ENCODE peak calls at places on chromosomes 1 and 21, in seven cellular contexts. P is A549, E is progenitor cell of endocrine pancreas, X is sigmoid colon, L is K562, O is MCF 10A, T is cardiac fibroblast. U is an unnamed sample.

GRCh38 chr1:119885903-119886783 is 10.2 kb downstream of the ADAM30 start:
- DNase-seq in X (no peak), L (peak), P (peak), O (peak), E (peak), T (peak), U (peak)

GRCh38 chr1:203200059-203200553 is 13.6 kb upstream of the CHI3L1 start:
- DNase-seq in X (peak), T (peak), L (no peak), O (peak), P (no peak), E (no peak), U (no peak)

GRCh38 chr1:172637522-172637921 is 21.4 kb upstream of the FASLG start:
- DNase-seq in X (no peak), P (no peak), T (peak), O (peak), E (no peak), L (peak), U (no peak)

GRCh38 chr1:225928186-225929175 is 4.4 kb upstream of the PYCR2 start:
- DNase-seq in X (no peak), T (no peak), E (no peak), O (no peak), L (peak), P (no peak), U (no peak)

GRCh38 chr1:17599301-17600300 is 60.1 kb downstream of the ARHGEF10L start:
- DNase-seq in X (no peak), P (no peak), O (no peak), E (no peak), L (no peak), T (no peak), U (no peak)

GRCh38 chr1:22739648-22740385 is 29.2 kb downstream of the EPHB2 start:
- DNase-seq in T (peak), X (no peak), L (peak), E (no peak), P (peak), O (no peak), U (no peak)

GRCh38 chr21:41749286-41749685 is 17.6 kb downstream of the RIPK4 start:
- DNase-seq in E (no peak), O (no peak), L (no peak), T (no peak), X (no peak), P (no peak), U (no peak)

GRCh38 chr1:160080381-160081100 is 797 bp upstream of the KCNJ9 start:
- DNase-seq in O (no peak), X (no peak), T (no peak), L (no peak), E (no peak), P (no peak), U (no peak)

GRCh38 chr1:114009393-114009792 is 30.1 kb downstream of the OLFML3 start:
- DNase-seq in T (peak), P (no peak), E (no peak), X (no peak), L (no peak), O (peak), U (no peak)

GRCh38 chr1:24362982-24363614 is 43.9 kb downstream of the GRHL3 start:
- DNase-seq in E (no peak), L (no peak), T (peak), X (peak), P (peak), O (peak), U (no peak)

GRCh38 chr1:91651671-91652071 is 151.0 kb downstream of the CDC7 start:
- DNase-seq in P (no peak), T (peak), L (peak), O (peak), E (no peak), X (peak), U (no peak)

GRCh38 chr1:47487826-47488450 is 50.1 kb downstream of the FOXD2 start:
- DNase-seq in E (peak), T (no peak), P (peak), O (no peak), X (no peak), L (no peak), U (no peak)

GRCh38 chr1:185720633-185721272 is 13.4 kb upstream of the HMCN1 start:
- DNase-seq in E (no peak), P (peak), X (no peak), L (peak), T (peak), O (peak), U (no peak)

GRCh38 chr1:8880068-8880676 is 1.7 kb upstream of the ENO1 start:
- DNase-seq in L (peak), O (peak), P (peak), E (no peak), X (peak), T (peak), U (no peak)

GRCh38 chr1:200415693-200416593 is 6.1 kb upstream of the ZNF281 start:
- DNase-seq in L (no peak), T (peak), P (peak), O (peak), X (peak), E (no peak), U (no peak)

GRCh38 chr1:172774561-172774960 is 115.7 kb downstream of the FASLG start:
- DNase-seq in E (no peak), P (no peak), O (no peak), X (no peak), L (no peak), T (no peak), U (no peak)

GRCh38 chr1:12654004-12654567 is 10.2 kb downstream of the AADACL4 start:
- DNase-seq in P (peak), L (no peak), T (peak), O (no peak), X (no peak), E (no peak), U (no peak)

GRCh38 chr1:119784127-119784781 is 15.5 kb upstream of the HMGCS2 start:
- DNase-seq in E (no peak), X (peak), O (peak), T (peak), P (no peak), L (no peak), U (no peak)

GRCh38 chr1:7232441-7232840 is 447.2 kb downstream of the CAMTA1 start:
- DNase-seq in T (no peak), X (no peak), P (no peak), E (no peak), L (no peak), O (no peak), U (no peak)

GRCh38 chr1:53505401-53505800 is 46.2 kb downstream of the DMRTB1 start:
- DNase-seq in T (no peak), X (no peak), E (no peak), O (no peak), L (no peak), P (no peak), U (no peak)

GRCh38 chr21:40902299-40902698 is 55.3 kb upstream of the DSCAM start:
- DNase-seq in E (no peak), L (no peak), P (no peak), O (no peak), X (no peak), T (no peak), U (no peak)

GRCh38 chr1:159952932-159953331 is 1.1 kb downstream of the SLAMF9 start:
- DNase-seq in E (no peak), L (no peak), P (no peak), T (no peak), O (no peak), X (no peak), U (no peak)

GRCh38 chr1:232428781-232429530 is 201.0 kb downstream of the SIPA1L2 start:
- DNase-seq in T (peak), L (no peak), P (no peak), O (no peak), X (no peak), E (no peak), U (no peak)

GRCh38 chr1:117568999-117569398 is 36.8 kb upstream of the TENT5C start:
- DNase-seq in P (no peak), E (no peak), T (no peak), L (peak), O (no peak), X (no peak), U (no peak)

GRCh38 chr1:119674110-119674509 is 26.0 kb upstream of the ZNF697 start:
- DNase-seq in P (no peak), E (no peak), T (peak), L (no peak), O (peak), X (no peak), U (no peak)

GRCh38 chr21:44421901-44422840 is 33.1 kb upstream of the LRRC3 start:
- DNase-seq in O (no peak), E (no peak), X (peak), T (no peak), P (no peak), L (no peak), U (no peak)

GRCh38 chr1:183349201-183349711 is 68.9 kb downstream of the NMNAT2 start:
- DNase-seq in T (peak), L (no peak), P (no peak), E (no peak), X (peak), O (no peak), U (no peak)

GRCh38 chr1:247303211-247303610 is 28.5 kb downstream of the ZNF496 start:
- DNase-seq in O (no peak), E (no peak), T (no peak), X (no peak), L (no peak), P (no peak), U (no peak)

GRCh38 chr1:213444224-213444623 is 393.2 kb downstream of the RPS6KC1 start:
- DNase-seq in L (no peak), E (no peak), T (no peak), O (no peak), X (no peak), P (no peak), U (no peak)

GRCh38 chr1:81607086-81607485 is 193.6 kb upstream of the ADGRL2 start:
- DNase-seq in E (no peak), X (no peak), L (no peak), O (no peak), T (no peak), P (no peak), U (no peak)

GRCh38 chr1:221228594-221228993 is 349.4 kb downstream of the HLX start:
- DNase-seq in X (no peak), O (no peak), L (no peak), P (no peak), E (no peak), T (no peak), U (no peak)

GRCh38 chr21:31395268-31395667 is 51.2 kb upstream of the TIAM1 start:
- DNase-seq in P (no peak), O (no peak), E (no peak), X (no peak), L (no peak), T (no peak), U (peak)

GRCh38 chr1:224116131-224116530 is 2.2 kb downstream of the FBXO28 start:
- DNase-seq in E (no peak), P (peak), O (peak), T (peak), X (no peak), L (peak), U (no peak)

GRCh38 chr21:35933466-35933865 is 126.9 kb downstream of the SETD4 start:
- DNase-seq in P (peak), E (no peak), T (peak), O (peak), X (peak), L (no peak), U (no peak)

GRCh38 chr1:87916965-87917364 is 588.3 kb downstream of the LMO4 start:
- DNase-seq in P (no peak), L (no peak), T (peak), O (no peak), X (no peak), E (no peak), U (no peak)

GRCh38 chr1:247212012-247212411 is 40.2 kb upstream of the ZNF124 start:
- DNase-seq in O (no peak), L (peak), T (no peak), P (no peak), E (no peak), X (no peak), U (no peak)

GRCh38 chr1:72623299-72623708 is 341.0 kb upstream of the NEGR1 start:
- DNase-seq in X (no peak), E (no peak), P (peak), T (peak), O (peak), L (no peak), U (no peak)

GRCh38 chr1:98367426-98367825 is 294.1 kb upstream of the SNX7 start:
- DNase-seq in E (no peak), X (no peak), P (no peak), T (no peak), O (no peak), L (no peak), U (no peak)

GRCh38 chr1:225880210-225880584 is 2.0 kb downstream of the TMEM63A start:
- DNase-seq in L (no peak), O (no peak), E (no peak), P (no peak), T (no peak), X (no peak), U (no peak)

DNA sequence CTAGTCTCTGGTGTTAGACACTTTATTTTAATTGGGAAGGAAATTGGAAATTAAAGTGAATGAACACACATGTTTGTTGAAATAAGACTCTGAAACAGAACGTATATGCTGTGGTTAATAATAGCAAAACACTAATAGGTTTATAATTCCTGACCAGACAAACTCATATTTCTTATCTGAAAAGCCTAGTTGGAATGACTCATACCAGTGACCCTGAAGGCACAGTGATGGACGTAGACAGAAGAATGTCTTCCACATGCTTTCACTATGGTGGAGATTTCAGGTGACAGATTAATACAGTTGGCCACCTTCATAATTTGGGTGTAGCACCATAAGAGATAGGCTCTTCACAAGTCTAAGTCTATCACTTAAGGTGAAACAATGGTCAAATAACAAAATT is 83.0 kb upstream of the COL11A1 start:
- DNase-seq in E (no peak), P (no peak), X (no peak), L (no peak), O (no peak), T (no peak), U (no peak)
- TF ChIP-seq CTCF in E (no peak), P (no peak), X (no peak), L (no peak), O (no peak), T (no peak), U (no peak)

GRCh38 chr21:45443595-45444181 is 38.7 kb downstream of the COL18A1 start:
- DNase-seq in E (no peak), T (no peak), L (peak), O (peak), X (no peak), P (no peak), U (peak)
- TF ChIP-seq CTCF in E (no peak), T (peak), L (peak), O (peak), X (no peak), P (no peak), U (no peak)

GRCh38 chr1:61851235-61851634 is 109.0 kb downstream of the PATJ start:
- DNase-seq in X (no peak), O (no peak), L (no peak), E (no peak), T (no peak), P (no peak), U (no peak)

GRCh38 chr1:61851849-61852692 is 109.8 kb downstream of the PATJ start:
- DNase-seq in E (no peak), T (peak), P (peak), X (no peak), L (peak), O (peak), U (no peak)

GRCh38 chr1:61852693-61853060 is 110.4 kb downstream of the PATJ start:
- DNase-seq in L (no peak), T (no peak), P (no peak), O (no peak), E (no peak), X (no peak), U (no peak)

GRCh38 chr1:61853545-61853944 is 111.3 kb downstream of the PATJ start:
- DNase-seq in E (no peak), T (peak), X (no peak), L (no peak), P (no peak), O (no peak), U (no peak)
- TF ChIP-seq CTCF in E (no peak), T (peak), X (no peak), L (peak), P (peak), O (no peak), U (no peak)

DNA sequence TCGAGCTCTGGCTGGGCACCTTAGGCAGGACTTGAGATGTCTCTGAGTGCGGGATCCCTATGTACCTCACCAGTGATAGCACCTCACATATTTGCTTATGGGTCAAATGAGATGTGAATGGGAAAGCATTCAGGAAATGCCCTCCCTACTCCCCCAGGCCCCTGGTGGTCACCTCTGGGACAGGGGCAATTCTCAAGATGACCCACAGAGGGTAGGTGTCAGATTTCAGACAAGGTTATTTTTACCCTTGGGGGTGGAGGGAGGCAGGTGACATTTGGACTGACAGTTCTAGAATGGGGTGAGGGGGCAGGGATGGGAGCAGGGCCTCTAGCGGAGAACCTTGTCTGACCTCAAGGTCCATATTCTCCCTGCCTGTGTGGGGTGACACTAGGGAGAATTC is 27.1 kb downstream of the ACOT11 start:
- DNase-seq in L (peak), T (no peak), E (no peak), O (no peak), P (no peak), X (peak), U (no peak)
- TF ChIP-seq CTCF in L (peak), T (no peak), E (peak), O (no peak), P (no peak), X (no peak), U (no peak)

GRCh38 chr1:1374068-1374860 is 743 bp downstream of the AURKAIP1 start:
- DNase-seq in L (no peak), O (no peak), E (no peak), X (no peak), T (no peak), P (no peak), U (peak)

GRCh38 chr1:1376551-1377226 is 1.7 kb upstream of the AURKAIP1 start:
- DNase-seq in P (no peak), T (no peak), O (no peak), X (no peak), L (no peak), E (no peak), U (no peak)

GRCh38 chr1:1373051-1373450 is 2.0 kb downstream of the AURKAIP1 start:
- DNase-seq in X (no peak), L (no peak), T (no peak), O (no peak), E (no peak), P (no peak), U (no peak)

GRCh38 chr1:1373493-1374067 is 1.4 kb downstream of the AURKAIP1 start:
- DNase-seq in L (no peak), X (no peak), T (no peak), O (no peak), P (no peak), E (no peak), U (no peak)

DNA sequence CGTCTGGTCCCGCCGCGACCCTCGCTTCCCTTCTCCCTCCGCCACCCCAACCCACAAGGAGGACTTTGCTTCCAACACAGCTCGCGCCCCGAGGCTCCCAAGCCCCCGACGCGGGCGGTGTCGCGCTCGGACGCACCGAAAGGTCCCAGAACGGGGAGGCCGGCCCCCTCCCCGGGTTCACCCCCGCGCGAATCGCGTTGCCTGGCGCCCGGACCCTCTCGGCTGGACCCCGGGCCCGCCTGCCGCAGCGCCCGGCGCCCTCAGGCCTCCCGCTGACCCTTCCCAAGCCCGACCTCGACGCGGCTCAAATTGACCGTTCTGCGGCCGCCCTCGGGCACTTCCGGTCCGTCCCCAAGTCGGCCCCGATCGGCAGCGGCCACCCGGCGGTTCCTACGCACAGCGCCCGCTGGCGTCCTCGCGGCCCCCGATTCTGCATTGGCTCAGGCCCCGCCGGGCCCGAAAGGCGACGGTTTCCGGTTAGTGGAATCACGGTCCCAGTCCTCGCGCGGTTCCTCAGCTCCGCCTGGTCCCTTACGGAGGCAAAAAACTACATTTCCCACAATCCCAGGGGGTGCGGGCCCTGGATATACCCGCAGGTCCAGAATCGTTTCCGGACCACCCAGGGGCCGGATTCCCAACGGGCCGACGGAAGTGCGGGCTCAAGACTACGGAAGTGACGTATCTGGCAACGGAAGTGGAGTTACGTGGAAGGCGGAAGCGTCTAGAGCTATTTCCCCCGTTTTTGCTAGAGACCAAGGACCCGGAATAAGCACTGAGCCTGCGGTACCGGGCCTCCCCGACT is at the start of gene AURKAIP1:
- DNase-seq in X (peak), P (peak), L (peak), T (peak), E (peak), O (peak), U (peak)
- TF ChIP-seq CTCF in X (no peak), P (no peak), L (peak), T (no peak), E (peak), O (no peak), U (no peak)

GRCh38 chr1:179448429-179449149 is 82.8 kb downstream of the AXDND1 start:
- DNase-seq in P (no peak), E (no peak), T (peak), X (no peak), O (no peak), L (peak), U (no peak)

GRCh38 chr1:179445593-179445992 is 79.8 kb downstream of the AXDND1 start:
- DNase-seq in O (no peak), X (no peak), L (no peak), E (no peak), P (no peak), T (no peak), U (no peak)

DNA sequence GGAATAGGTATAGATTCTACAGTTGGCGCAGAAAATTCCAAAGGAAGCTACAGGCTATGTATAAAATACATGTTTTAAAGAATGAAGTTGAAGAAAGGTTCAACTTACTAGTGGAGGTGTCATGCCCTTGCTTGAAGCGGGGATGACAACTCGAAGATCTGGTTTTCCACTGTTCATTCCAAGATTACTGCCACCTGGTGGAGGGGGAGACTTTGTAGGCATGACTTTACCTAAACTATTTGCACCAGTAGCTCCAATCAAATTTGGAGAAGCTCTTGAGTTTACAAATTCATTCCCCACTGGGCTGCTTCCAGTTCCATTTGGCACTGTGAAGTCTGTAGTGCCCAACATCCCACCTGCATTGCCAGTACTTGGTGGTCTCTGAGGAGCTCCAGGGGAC is 81.7 kb downstream of the AXDND1 start:
- DNase-seq in X (no peak), L (peak), E (no peak), P (peak), T (no peak), O (peak), U (no peak)
- TF ChIP-seq CTCF in X (no peak), L (peak), E (no peak), P (peak), T (no peak), O (peak), U (no peak)

U was measured in glutamatergic neuron.